ENCODE peak calls at places on chromosomes 11 and 22, in five cellular contexts. U is hepatocyte, Q is PC-3, N is GM23248, G is GM23338. X is an unnamed sample.
A peak's percentile ranks its signal among the peaks of the same experiment; 100 is the strongest.

GRCh38 chr11:88414385-88414861 is 76.9 kb upstream of the CTSC start:
- DNase-seq in U (peak; percentile 67), Q (peak; percentile 65), N (peak; percentile 77), G (no peak), X (peak; percentile 4)

GRCh38 chr11:27281276-27281675 is 81.7 kb downstream of the CCDC34 start:
- DNase-seq in U (no peak), Q (no peak), N (no peak), G (no peak), X (no peak)

GRCh38 chr11:31830406-31830805 is 19.3 kb upstream of the PAX6 start:
- DNase-seq in U (no peak), Q (no peak), N (no peak), G (no peak), X (no peak)

GRCh38 chr11:118618991-118619375 is 11.6 kb downstream of the PHLDB1 start:
- DNase-seq in U (no peak), Q (no peak), N (peak; percentile 89), G (no peak), X (no peak)

GRCh38 chr11:12864316-12865156 is 144.6 kb upstream of the RASSF10 start:
- DNase-seq in U (peak; percentile 79), Q (peak; percentile 30), N (peak; percentile 46), G (peak; percentile 99), X (peak; percentile 47)

GRCh38 chr11:125140251-125140650 is 24.3 kb upstream of the PKNOX2 start:
- DNase-seq in U (peak; percentile 22), Q (no peak), N (no peak), G (no peak), X (peak; percentile 64)

GRCh38 chr11:2267306-2267861 is 3.0 kb downstream of the ASCL2 start:
- DNase-seq in U (no peak), Q (no peak), N (no peak), G (no peak), X (no peak)

GRCh38 chr11:15687342-15687741 is 572.6 kb downstream of the INSC start:
- DNase-seq in U (no peak), Q (no peak), N (no peak), G (no peak), X (no peak)

GRCh38 chr11:71418643-71419042 is 29.6 kb downstream of the DHCR7 start:
- DNase-seq in U (no peak), Q (no peak), N (no peak), G (no peak), X (no peak)

GRCh38 chr11:100356035-100356434 is 331.1 kb upstream of the ARHGAP42 start:
- DNase-seq in U (no peak), Q (no peak), N (no peak), G (peak; percentile 9), X (no peak)

GRCh38 chr11:75324189-75324588 is 27.3 kb downstream of the ARRB1 start:
- DNase-seq in U (no peak), Q (no peak), N (no peak), G (no peak), X (no peak)

GRCh38 chr11:75325713-75326438 is 25.6 kb downstream of the ARRB1 start:
- DNase-seq in U (peak; percentile 76), Q (peak; percentile 89), N (peak; percentile 98), G (no peak), X (no peak)

GRCh38 chr11:75328426-75329277 is 22.8 kb downstream of the ARRB1 start:
- DNase-seq in U (peak; percentile 90), Q (peak; percentile 85), N (peak; percentile 86), G (peak; percentile 81), X (peak; percentile 87)

GRCh38 chr11:75324740-75325139 is 26.7 kb downstream of the ARRB1 start:
- DNase-seq in U (no peak), Q (no peak), N (no peak), G (no peak), X (no peak)

DNA sequence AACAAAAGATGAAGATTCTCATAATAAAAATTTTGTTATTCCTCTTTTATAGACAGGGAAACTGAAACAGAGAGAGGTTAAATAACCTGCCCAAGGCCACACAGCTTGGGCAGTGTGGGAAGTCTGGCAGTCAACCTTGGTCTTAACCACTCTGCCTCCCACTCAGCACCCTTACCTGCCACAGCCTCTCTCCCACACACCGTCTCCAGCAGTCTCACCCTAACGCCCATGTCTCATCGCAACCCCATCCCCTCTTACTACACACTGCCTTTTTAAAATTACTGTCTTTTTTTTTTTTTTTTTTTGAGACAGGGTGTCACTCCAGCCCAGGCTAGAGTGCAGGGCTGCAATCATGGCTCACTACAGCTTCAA is 25.0 kb downstream of the ARRB1 start:
- DNase-seq in U (no peak), Q (no peak), N (no peak), G (no peak), X (no peak)
- TF ChIP-seq EZH2phosphoT487 in U (no peak), Q (no peak), N (no peak), G (no peak), X (no peak)

DNA sequence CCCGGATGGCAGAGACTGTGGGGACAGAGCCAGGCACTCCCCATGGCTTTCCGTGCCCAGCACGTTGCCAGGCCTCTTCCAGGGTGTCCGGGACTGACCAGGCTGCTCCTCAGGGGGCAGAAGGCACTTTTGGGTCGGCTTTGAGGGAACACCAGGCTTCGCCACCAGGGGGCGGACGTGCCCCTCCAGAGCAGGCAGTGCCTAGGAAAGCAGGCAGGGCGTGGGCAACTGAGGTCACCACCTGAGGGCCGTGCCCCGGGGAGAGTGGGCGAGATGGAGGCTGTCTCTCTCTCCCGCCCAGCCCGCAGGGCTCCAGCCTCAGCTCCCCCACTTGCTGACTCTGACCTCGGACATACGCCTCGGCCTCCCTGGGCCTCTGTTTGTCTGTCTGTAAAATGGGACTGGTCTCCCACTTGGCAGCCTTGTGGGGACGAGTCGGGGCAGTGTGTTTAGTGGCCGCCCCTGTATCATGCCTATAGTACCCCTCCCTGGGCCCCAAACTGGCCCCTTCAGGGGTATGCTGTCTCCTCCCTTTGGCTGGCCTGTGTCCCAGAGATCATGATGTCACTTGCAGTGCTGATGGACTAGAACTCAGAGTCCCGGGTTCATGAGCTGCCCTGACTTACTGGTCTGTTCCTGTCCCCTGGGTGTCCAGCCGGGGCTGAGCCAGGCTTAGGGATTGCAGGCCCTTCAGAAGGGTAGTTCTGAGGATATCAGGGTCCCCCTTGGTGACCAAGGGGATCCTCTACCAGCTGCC is 4.4 kb upstream of the PRR5 start:
- DNase-seq in U (peak; percentile 88), Q (peak; percentile 73), N (peak; percentile 87), G (peak; percentile 92), X (peak; percentile 91)
- TF ChIP-seq EZH2phosphoT487 in U (no peak), Q (no peak), N (no peak), G (no peak), X (no peak)

GRCh38 chr22:31629741-31630184 is 32.3 kb downstream of the PISD start:
- DNase-seq in U (no peak), Q (no peak), N (no peak), G (peak; percentile 21), X (no peak)

GRCh38 chr22:31628362-31628761 is 33.7 kb downstream of the PISD start:
- DNase-seq in U (no peak), Q (no peak), N (no peak), G (no peak), X (no peak)

GRCh38 chr22:31631381-31631780 is 30.6 kb downstream of the PISD start:
- DNase-seq in U (no peak), Q (no peak), N (peak; percentile 66), G (no peak), X (peak; percentile 36)

GRCh38 chr22:31628969-31629723 is 32.9 kb downstream of the PISD start:
- DNase-seq in U (no peak), Q (no peak), N (no peak), G (no peak), X (no peak)

DNA sequence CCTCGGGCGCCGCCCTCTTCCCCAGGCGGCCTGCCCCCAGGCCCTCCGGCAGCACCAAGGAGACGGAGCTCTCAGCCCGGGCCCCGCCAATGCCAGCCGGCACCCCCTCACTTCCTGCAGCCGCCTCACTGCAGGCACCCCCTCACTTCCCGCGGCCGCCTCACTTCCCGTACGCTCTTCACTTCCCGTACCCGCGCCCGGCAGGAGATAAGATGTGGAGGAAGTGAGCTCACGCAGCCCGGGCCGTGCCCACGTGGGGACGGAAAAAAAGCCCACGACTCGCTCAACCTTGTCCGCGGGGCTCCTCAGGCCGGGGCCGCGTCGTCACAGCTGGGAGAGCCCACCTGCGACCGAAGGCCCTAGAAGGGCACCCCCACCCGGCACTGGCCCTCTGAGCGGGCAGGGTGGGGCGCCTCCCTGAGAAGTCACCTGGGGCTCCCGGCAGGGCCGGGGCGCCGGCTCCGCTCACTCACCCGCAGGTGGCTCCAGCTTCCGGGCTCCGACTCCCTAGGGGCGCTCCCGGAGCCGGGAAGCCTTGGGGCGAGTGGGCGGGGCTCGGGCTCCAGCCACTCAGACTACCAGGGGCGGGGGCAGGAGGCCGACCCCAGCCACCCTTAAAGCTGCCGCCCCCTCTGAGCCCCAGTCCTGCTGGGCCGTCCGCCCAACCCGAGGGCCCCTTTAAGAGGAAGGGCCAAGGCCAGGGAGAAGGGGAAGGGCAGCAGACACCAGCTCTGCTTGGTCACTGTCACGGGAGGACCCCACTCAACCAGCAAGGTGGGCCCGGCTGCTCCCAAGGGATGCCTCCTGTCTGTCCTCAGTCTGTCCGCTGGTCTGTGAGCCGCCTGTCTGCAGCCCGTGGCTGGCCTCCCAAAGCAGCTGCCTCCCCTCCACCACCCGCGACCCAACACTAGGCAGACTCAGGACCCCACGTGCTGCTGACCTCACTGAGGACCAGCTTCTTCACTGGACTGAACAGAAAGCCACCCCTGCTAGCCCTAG is 31.4 kb downstream of the PISD start:
- DNase-seq in U (peak; percentile 93), Q (peak; percentile 71), N (peak; percentile 87), G (peak; percentile 95), X (peak; percentile 93)
- TF ChIP-seq EZH2phosphoT487 in U (no peak), Q (no peak), N (no peak), G (no peak), X (no peak)

GRCh38 chr11:8747173-8747572 is 64.6 kb downstream of the RPL27A start:
- DNase-seq in U (no peak), Q (no peak), N (no peak), G (no peak), X (no peak)

GRCh38 chr11:8749202-8749601 is 66.6 kb downstream of the RPL27A start:
- DNase-seq in U (no peak), Q (no peak), N (no peak), G (no peak), X (no peak)

GRCh38 chr11:8745431-8745986 is 62.9 kb downstream of the RPL27A start:
- DNase-seq in U (no peak), Q (no peak), N (no peak), G (no peak), X (no peak)

GRCh38 chr11:8746575-8746974 is 64.0 kb downstream of the RPL27A start:
- DNase-seq in U (no peak), Q (no peak), N (no peak), G (no peak), X (no peak)

GRCh38 chr11:8748317-8748716 is 65.7 kb downstream of the RPL27A start:
- DNase-seq in U (no peak), Q (no peak), N (no peak), G (no peak), X (no peak)
- TF ChIP-seq EZH2phosphoT487 in U (no peak), Q (no peak), N (no peak), G (no peak), X (no peak)

DNA sequence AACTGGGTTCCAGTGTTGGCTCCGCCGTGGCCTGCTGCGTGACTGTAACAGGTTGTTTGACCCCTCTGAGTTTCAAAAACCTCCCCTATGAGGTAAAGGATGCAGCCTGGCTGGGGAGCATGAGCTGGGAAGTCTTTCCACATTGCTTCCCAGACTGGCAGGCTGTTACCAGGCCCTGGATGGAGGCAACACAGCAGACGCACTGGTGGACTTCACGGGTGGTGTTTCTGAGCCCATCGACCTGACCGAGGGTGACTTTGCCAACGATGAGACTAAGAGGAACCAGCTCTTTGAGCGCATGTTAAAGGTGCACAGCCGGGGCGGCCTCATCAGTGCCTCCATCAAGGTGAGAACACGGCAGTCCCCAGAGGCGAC is 11.4 kb downstream of the OMP start:
- DNase-seq in U (no peak), Q (no peak), N (no peak), G (no peak), X (no peak)
- TF ChIP-seq EZH2phosphoT487 in U (no peak), Q (no peak), N (no peak), G (no peak), X (no peak)

X was measured in SK-N-SH.